ENCODE peak calls at places on chromosomes 13 and 19, in seven cellular contexts. One of them, this sample, is unnamed. For H3K4me1, the result is how much of the 10 kb centered on the place peaks cover.

GRCh38 chr19:6020166-6020967 is 42.4 kb upstream of the RANBP3 start:
- DNase-seq in upper lobe of right lung: peak
- DNase-seq in RWPE2: no peak
- DNase-seq in heart right ventricle: no peak
- DNase-seq in breast epithelium: no peak
- DNase-seq in psoas muscle: no peak
- DNase-seq in mucosa of descending colon: no peak
- DNase-seq in this sample: no peak

GRCh38 chr19:7981199-7981598 is 24.2 kb downstream of the ELAVL1 start:
- DNase-seq in upper lobe of right lung: no peak
- DNase-seq in RWPE2: no peak
- DNase-seq in heart right ventricle: no peak
- DNase-seq in breast epithelium: no peak
- DNase-seq in psoas muscle: no peak
- DNase-seq in mucosa of descending colon: no peak
- DNase-seq in this sample: no peak

GRCh38 chr13:21637296-21637695 is 33.3 kb upstream of the MICU2 start:
- DNase-seq in upper lobe of right lung: peak
- DNase-seq in RWPE2: peak
- DNase-seq in heart right ventricle: no peak
- DNase-seq in breast epithelium: no peak
- DNase-seq in psoas muscle: no peak
- DNase-seq in mucosa of descending colon: peak
- DNase-seq in this sample: no peak

GRCh38 chr13:81048026-81048461 is 707.1 kb upstream of the SPRY2 start:
- DNase-seq in upper lobe of right lung: no peak
- DNase-seq in RWPE2: no peak
- DNase-seq in heart right ventricle: no peak
- DNase-seq in breast epithelium: no peak
- DNase-seq in psoas muscle: no peak
- DNase-seq in mucosa of descending colon: no peak
- DNase-seq in this sample: no peak

GRCh38 chr13:110329258-110329657 is 22.2 kb downstream of the COL4A2 start:
- DNase-seq in upper lobe of right lung: no peak
- DNase-seq in RWPE2: no peak
- DNase-seq in heart right ventricle: no peak
- DNase-seq in breast epithelium: no peak
- DNase-seq in psoas muscle: no peak
- DNase-seq in mucosa of descending colon: no peak
- DNase-seq in this sample: no peak

GRCh38 chr19:58218899-58219298 is 9.8 kb upstream of the ZNF544 start:
- DNase-seq in upper lobe of right lung: no peak
- DNase-seq in RWPE2: no peak
- DNase-seq in heart right ventricle: no peak
- DNase-seq in breast epithelium: no peak
- DNase-seq in psoas muscle: no peak
- DNase-seq in mucosa of descending colon: no peak
- DNase-seq in this sample: no peak

GRCh38 chr13:100646030-100646673 is 28.4 kb downstream of the TMTC4 start:
- DNase-seq in upper lobe of right lung: no peak
- DNase-seq in RWPE2: no peak
- DNase-seq in heart right ventricle: no peak
- DNase-seq in breast epithelium: no peak
- DNase-seq in psoas muscle: no peak
- DNase-seq in mucosa of descending colon: peak
- DNase-seq in this sample: no peak

GRCh38 chr13:28049215-28049614 is 51.2 kb downstream of the FLT3 start:
- DNase-seq in upper lobe of right lung: no peak
- DNase-seq in RWPE2: no peak
- DNase-seq in heart right ventricle: no peak
- DNase-seq in breast epithelium: no peak
- DNase-seq in psoas muscle: no peak
- DNase-seq in mucosa of descending colon: no peak
- DNase-seq in this sample: no peak

GRCh38 chr13:101757446-101758039 is 305.1 kb downstream of the ITGBL1 start:
- DNase-seq in upper lobe of right lung: no peak
- DNase-seq in RWPE2: no peak
- DNase-seq in heart right ventricle: no peak
- DNase-seq in breast epithelium: no peak
- DNase-seq in psoas muscle: no peak
- DNase-seq in mucosa of descending colon: no peak
- DNase-seq in this sample: no peak

GRCh38 chr13:68128297-68128915 is 898.3 kb upstream of the PCDH9 start:
- DNase-seq in upper lobe of right lung: no peak
- DNase-seq in RWPE2: no peak
- DNase-seq in heart right ventricle: no peak
- DNase-seq in breast epithelium: no peak
- DNase-seq in psoas muscle: no peak
- DNase-seq in mucosa of descending colon: no peak
- DNase-seq in this sample: no peak

GRCh38 chr13:22074403-22074802 is 403.5 kb downstream of the FGF9 start:
- DNase-seq in upper lobe of right lung: no peak
- DNase-seq in RWPE2: no peak
- DNase-seq in heart right ventricle: no peak
- DNase-seq in breast epithelium: no peak
- DNase-seq in psoas muscle: no peak
- DNase-seq in mucosa of descending colon: no peak
- DNase-seq in this sample: no peak

GRCh38 chr19:6803036-6803404 is 30.5 kb downstream of the VAV1 start:
- DNase-seq in upper lobe of right lung: no peak
- DNase-seq in RWPE2: no peak
- DNase-seq in heart right ventricle: no peak
- DNase-seq in breast epithelium: no peak
- DNase-seq in psoas muscle: no peak
- DNase-seq in mucosa of descending colon: peak
- DNase-seq in this sample: no peak

GRCh38 chr19:44512326-44513298 is 12.3 kb upstream of the ZNF180 start:
- DNase-seq in upper lobe of right lung: no peak
- DNase-seq in RWPE2: no peak
- DNase-seq in heart right ventricle: no peak
- DNase-seq in breast epithelium: no peak
- DNase-seq in psoas muscle: no peak
- DNase-seq in mucosa of descending colon: peak
- DNase-seq in this sample: no peak

GRCh38 chr19:33678796-33679195 is 57.0 kb downstream of the CHST8 start:
- DNase-seq in upper lobe of right lung: peak
- DNase-seq in RWPE2: no peak
- DNase-seq in heart right ventricle: no peak
- DNase-seq in breast epithelium: peak
- DNase-seq in psoas muscle: no peak
- DNase-seq in mucosa of descending colon: no peak
- DNase-seq in this sample: no peak

GRCh38 chr19:39362682-39363657 is 20.7 kb downstream of the SAMD4B start:
- DNase-seq in upper lobe of right lung: peak
- DNase-seq in RWPE2: no peak
- DNase-seq in heart right ventricle: no peak
- DNase-seq in breast epithelium: no peak
- DNase-seq in psoas muscle: no peak
- DNase-seq in mucosa of descending colon: no peak
- DNase-seq in this sample: no peak

GRCh38 chr13:110037925-110038573 is 251.7 kb upstream of the IRS2 start:
- DNase-seq in upper lobe of right lung: no peak
- DNase-seq in RWPE2: no peak
- DNase-seq in heart right ventricle: no peak
- DNase-seq in breast epithelium: no peak
- DNase-seq in psoas muscle: no peak
- DNase-seq in mucosa of descending colon: no peak
- DNase-seq in this sample: no peak

GRCh38 chr13:110455941-110456340 is 105.6 kb downstream of the RAB20 start:
- DNase-seq in upper lobe of right lung: peak
- DNase-seq in RWPE2: no peak
- DNase-seq in heart right ventricle: peak
- DNase-seq in breast epithelium: peak
- DNase-seq in psoas muscle: peak
- DNase-seq in mucosa of descending colon: peak
- DNase-seq in this sample: peak

GRCh38 chr19:28609091-28609755 is 603.7 kb downstream of the UQCRFS1 start:
- DNase-seq in upper lobe of right lung: no peak
- DNase-seq in RWPE2: no peak
- DNase-seq in heart right ventricle: no peak
- DNase-seq in breast epithelium: no peak
- DNase-seq in psoas muscle: no peak
- DNase-seq in mucosa of descending colon: no peak
- DNase-seq in this sample: no peak

GRCh38 chr13:84037937-84038464 is 155.7 kb upstream of the SLITRK1 start:
- DNase-seq in upper lobe of right lung: no peak
- DNase-seq in RWPE2: no peak
- DNase-seq in heart right ventricle: no peak
- DNase-seq in breast epithelium: no peak
- DNase-seq in psoas muscle: no peak
- DNase-seq in mucosa of descending colon: no peak
- DNase-seq in this sample: no peak

DNA sequence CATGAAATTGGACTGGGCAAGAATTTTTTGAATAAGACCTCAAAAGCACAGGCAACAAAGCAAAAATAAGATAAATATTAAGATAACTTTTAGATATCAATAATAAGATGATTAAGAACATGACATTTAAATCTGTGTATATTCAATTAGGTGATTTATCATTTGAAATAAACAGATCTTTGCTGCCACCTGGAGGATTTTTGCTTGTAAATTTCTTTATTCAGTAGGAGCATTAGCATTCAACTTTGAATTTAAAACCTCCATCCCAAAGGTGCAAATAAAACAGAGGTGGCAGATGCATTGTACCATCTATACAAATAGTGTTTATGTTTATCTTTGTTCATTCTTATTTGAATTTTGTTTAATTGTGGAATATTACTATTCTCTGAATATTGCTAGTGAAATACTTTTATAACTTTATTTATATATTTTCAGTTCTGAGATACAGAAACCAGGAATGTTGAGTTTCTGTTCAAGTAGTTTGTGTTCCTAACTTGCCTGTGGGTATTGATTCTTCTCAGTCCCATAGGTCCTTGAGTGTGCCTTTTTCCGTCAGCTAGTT is 20.9 kb downstream of the COG6 start:
- DNase-seq in upper lobe of right lung: no peak
- DNase-seq in RWPE2: no peak
- DNase-seq in heart right ventricle: no peak
- DNase-seq in breast epithelium: no peak
- DNase-seq in psoas muscle: no peak
- DNase-seq in mucosa of descending colon: peak
- DNase-seq in this sample: no peak
- TF ChIP-seq CTCF in upper lobe of right lung: peak
- TF ChIP-seq CTCF in RWPE2: peak
- TF ChIP-seq CTCF in heart right ventricle: peak
- TF ChIP-seq CTCF in breast epithelium: no peak
- TF ChIP-seq CTCF in psoas muscle: peak
- TF ChIP-seq CTCF in mucosa of descending colon: no peak
- TF ChIP-seq CTCF in this sample: peak

DNA sequence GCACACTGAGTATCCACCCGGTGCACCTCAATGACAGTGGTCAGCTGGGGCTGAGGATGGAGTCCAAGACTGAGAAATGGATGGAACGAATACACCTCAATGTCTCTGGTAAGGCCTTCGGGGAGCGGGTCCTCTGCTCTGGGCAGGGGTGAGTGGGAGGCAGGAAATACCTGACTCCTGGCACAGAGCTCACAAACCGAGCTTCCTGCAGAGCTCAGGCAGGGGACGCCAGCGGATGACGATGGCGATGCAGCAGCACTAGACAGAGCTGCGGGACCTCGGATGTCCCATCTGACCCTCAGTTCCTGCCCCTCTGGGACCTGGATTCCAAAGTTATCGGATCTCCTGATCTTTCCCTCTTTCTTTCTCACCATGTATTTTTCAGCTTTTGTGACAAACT is 3.8 kb downstream of the CD22 start:
- DNase-seq in upper lobe of right lung: no peak
- DNase-seq in RWPE2: no peak
- DNase-seq in heart right ventricle: no peak
- DNase-seq in breast epithelium: no peak
- DNase-seq in psoas muscle: no peak
- DNase-seq in mucosa of descending colon: no peak
- DNase-seq in this sample: no peak
- H3K4me1 ChIP-seq in upper lobe of right lung: under half
- H3K4me1 ChIP-seq in RWPE2: under half
- H3K4me1 ChIP-seq in heart right ventricle: under half
- H3K4me1 ChIP-seq in breast epithelium: under half
- H3K4me1 ChIP-seq in psoas muscle: under half
- H3K4me1 ChIP-seq in mucosa of descending colon: under half
- H3K4me1 ChIP-seq in this sample: under half

DNA sequence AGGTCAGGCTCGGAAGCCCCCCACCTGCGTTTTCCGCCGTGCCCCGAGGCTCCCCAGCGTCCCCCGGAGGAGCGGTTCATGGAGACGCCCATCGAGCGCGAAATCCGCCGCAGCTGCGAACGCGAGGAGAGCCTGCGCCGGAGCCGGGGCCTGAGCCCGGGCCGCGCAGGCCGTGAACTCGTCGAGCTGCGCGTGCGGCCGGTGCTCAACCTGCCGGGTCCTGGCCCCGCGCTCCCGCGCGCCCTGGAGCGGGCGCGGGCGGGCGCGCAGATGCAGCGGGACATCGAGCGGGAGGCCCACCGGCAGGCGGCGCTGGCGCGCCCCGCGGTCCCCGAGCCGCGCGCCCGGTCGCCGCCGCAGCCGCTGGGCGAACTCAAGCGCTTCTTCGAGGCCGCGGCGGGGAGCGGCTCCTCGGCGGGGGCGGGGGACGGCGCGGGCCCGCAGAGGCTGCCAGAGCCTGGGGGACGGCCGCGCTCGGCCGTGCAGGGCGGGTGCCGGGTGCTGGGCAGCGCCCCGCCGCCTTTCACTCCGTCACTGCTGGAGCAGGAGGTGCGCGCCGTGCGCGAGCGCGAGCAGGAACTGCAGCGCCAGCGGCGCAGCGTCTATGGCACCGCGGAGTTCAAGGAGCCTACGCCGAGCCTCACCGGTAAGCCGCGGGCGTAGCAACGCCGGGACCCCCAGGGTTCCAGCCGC is 792 bp downstream of the MISP3 start:
- DNase-seq in upper lobe of right lung: peak
- DNase-seq in RWPE2: no peak
- DNase-seq in heart right ventricle: peak
- DNase-seq in breast epithelium: peak
- DNase-seq in psoas muscle: peak
- DNase-seq in mucosa of descending colon: peak
- DNase-seq in this sample: peak
- TF ChIP-seq CTCF in upper lobe of right lung: no peak
- TF ChIP-seq CTCF in RWPE2: peak
- TF ChIP-seq CTCF in heart right ventricle: no peak
- TF ChIP-seq CTCF in breast epithelium: no peak
- TF ChIP-seq CTCF in psoas muscle: peak
- TF ChIP-seq CTCF in mucosa of descending colon: peak
- TF ChIP-seq CTCF in this sample: peak

DNA sequence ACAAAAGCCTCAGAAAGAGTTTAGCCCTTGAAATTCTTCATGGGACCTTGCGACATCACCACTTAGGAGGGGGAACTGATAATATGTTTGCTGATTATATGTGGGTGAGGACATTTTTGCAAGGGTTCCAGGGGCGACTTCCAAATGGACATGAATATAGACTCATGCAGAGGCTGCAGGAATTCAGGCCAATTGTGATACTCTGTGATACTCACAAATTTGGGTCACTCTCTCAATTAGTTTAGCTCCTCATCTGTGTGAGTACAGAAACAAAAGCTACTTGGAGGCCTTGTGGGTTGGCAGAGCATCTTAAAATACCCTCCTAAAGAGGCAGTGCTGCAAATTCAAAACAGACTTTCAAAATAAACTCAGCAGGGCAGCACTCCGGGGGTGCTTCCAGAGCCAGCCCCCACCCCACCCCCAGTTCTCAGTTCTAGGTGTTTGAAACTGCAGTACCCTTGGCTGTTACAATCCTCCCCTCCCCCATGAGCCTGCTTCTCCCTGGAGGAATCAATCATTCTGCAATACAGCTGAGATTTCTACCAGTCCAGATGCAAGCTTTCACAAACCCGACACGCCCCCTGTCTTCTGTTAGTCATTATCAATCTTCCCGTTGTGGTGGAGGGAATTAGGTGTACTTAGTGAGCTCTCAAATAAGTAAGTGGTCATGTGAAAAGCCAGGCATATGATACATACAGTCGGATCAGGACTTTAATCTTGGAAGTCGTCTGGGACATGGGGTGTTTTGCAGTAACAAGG is 96.9 kb upstream of the MBNL2 start:
- DNase-seq in upper lobe of right lung: no peak
- DNase-seq in RWPE2: peak
- DNase-seq in heart right ventricle: no peak
- DNase-seq in breast epithelium: no peak
- DNase-seq in psoas muscle: peak
- DNase-seq in mucosa of descending colon: peak
- DNase-seq in this sample: no peak
- H3K4me1 ChIP-seq in upper lobe of right lung: under half
- H3K4me1 ChIP-seq in RWPE2: under half
- H3K4me1 ChIP-seq in heart right ventricle: under half
- H3K4me1 ChIP-seq in breast epithelium: under half
- H3K4me1 ChIP-seq in psoas muscle: under half
- H3K4me1 ChIP-seq in mucosa of descending colon: under half
- H3K4me1 ChIP-seq in this sample: under half